ENCODE peak calls at places on chromosomes 1 and 21, in four cellular contexts. H, P, T and G are unnamed samples.

GRCh38 chr1:90475623-90476022 is 241.5 kb downstream of the BARHL2 start:
- DNase-seq in H (no peak), P (no peak), T (peak), G (no peak)

GRCh38 chr1:219480011-219480410 is 132.9 kb downstream of the ZC3H11B start:
- DNase-seq in H (no peak), P (peak), T (peak), G (no peak)

GRCh38 chr1:112033422-112034120 is 44.1 kb upstream of the KCND3 start:
- DNase-seq in H (no peak), P (no peak), T (no peak), G (no peak)

GRCh38 chr1:155970531-155971167 is 7.7 kb downstream of the ARHGEF2 start:
- DNase-seq in H (no peak), P (peak), T (no peak), G (no peak)

GRCh38 chr1:49199564-49199963 is 422.9 kb upstream of the BEND5 start:
- DNase-seq in H (no peak), P (no peak), T (no peak), G (no peak)

GRCh38 chr1:179744401-179745130 is 1.5 kb downstream of the FAM163A start:
- DNase-seq in H (no peak), P (no peak), T (no peak), G (no peak)

GRCh38 chr1:50425376-50426107 is 2.3 kb upstream of the DMRTA2 start:
- DNase-seq in H (peak), P (no peak), T (no peak), G (no peak)

GRCh38 chr1:169696273-169697100 is 14.9 kb downstream of the SELL start:
- DNase-seq in H (no peak), P (no peak), T (peak), G (no peak)

GRCh38 chr1:39959651-39960333 is 4.8 kb downstream of the MFSD2A start:
- DNase-seq in H (no peak), P (no peak), T (no peak), G (no peak)

GRCh38 chr1:43853161-43853921 is 80.3 kb upstream of the ARTN start:
- DNase-seq in H (no peak), P (peak), T (peak), G (no peak)

GRCh38 chr1:87334351-87335174 is 5.9 kb downstream of the LMO4 start:
- DNase-seq in H (peak), P (peak), T (peak), G (no peak)

GRCh38 chr1:3128431-3129132 is 59.6 kb downstream of the PRDM16 start:
- DNase-seq in H (no peak), P (no peak), T (no peak), G (no peak)

GRCh38 chr1:9755441-9755995 is 68.2 kb downstream of the CLSTN1 start:
- DNase-seq in H (no peak), P (no peak), T (no peak), G (no peak)

GRCh38 chr21:42724226-42724920 is 71.0 kb downstream of the PDE9A start:
- DNase-seq in H (no peak), P (peak), T (peak), G (no peak)

GRCh38 chr1:198183605-198184004 is 26.8 kb downstream of the NEK7 start:
- DNase-seq in H (no peak), P (no peak), T (no peak), G (no peak)

GRCh38 chr1:59673575-59674467 is 140.9 kb upstream of the HOOK1 start:
- DNase-seq in H (no peak), P (no peak), T (no peak), G (peak)

GRCh38 chr1:86757272-86757984 is 53.1 kb downstream of the SH3GLB1 start:
- DNase-seq in H (no peak), P (peak), T (no peak), G (no peak)

GRCh38 chr1:182340233-182341058 is 51.1 kb downstream of the GLUL start:
- DNase-seq in H (no peak), P (peak), T (no peak), G (no peak)

GRCh38 chr1:94698341-94698740 is 121.8 kb upstream of the SLC44A3 start:
- DNase-seq in H (no peak), P (peak), T (no peak), G (peak)

GRCh38 chr1:174836543-174836942 is 163.2 kb upstream of the CACYBP start:
- DNase-seq in H (no peak), P (peak), T (no peak), G (no peak)

GRCh38 chr1:218460367-218460766 is 115.2 kb downstream of the TGFB2 start:
- DNase-seq in H (peak), P (peak), T (peak), G (no peak)

GRCh38 chr1:218463194-218464156 is 118.3 kb downstream of the TGFB2 start:
- DNase-seq in H (peak), P (peak), T (peak), G (no peak)

GRCh38 chr1:218461351-218461750 is 116.2 kb downstream of the TGFB2 start:
- DNase-seq in H (no peak), P (no peak), T (no peak), G (no peak)

GRCh38 chr1:218462116-218462515 is 117.0 kb downstream of the TGFB2 start:
- DNase-seq in H (no peak), P (no peak), T (no peak), G (no peak)

DNA sequence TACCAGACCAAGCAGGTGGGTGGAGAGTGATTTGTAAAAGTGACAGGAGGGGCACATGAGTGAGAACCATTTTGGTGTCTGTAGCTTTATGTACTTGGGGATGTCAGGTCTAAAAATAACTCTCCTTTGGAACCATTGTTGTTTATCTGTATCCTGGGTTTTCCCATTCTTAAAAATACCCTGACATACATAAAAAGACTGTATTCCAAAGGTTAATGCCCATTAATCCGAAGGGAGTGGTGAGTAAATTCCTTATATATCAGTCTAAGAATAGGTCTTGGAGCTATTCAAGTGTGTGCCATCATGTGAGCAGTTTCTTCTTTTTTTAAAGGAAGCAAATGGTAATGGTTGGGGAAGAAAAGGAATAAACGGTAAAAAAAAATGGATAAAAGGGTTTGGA is 117.5 kb downstream of the TGFB2 start:
- DNase-seq in H (no peak), P (no peak), T (no peak), G (no peak)
- H3K27ac ChIP-seq in H (no peak), P (peak), T (no peak), G (no peak)

GRCh38 chr1:14522331-14523241 is 75.9 kb upstream of the KAZN start:
- DNase-seq in H (no peak), P (peak), T (peak), G (peak)
- H3K4me2 ChIP-seq in H (no peak), P (peak), T (peak), G (peak)

GRCh38 chr1:196445775-196446174 is 162.5 kb downstream of the KCNT2 start:
- DNase-seq in H (no peak), P (no peak), T (no peak), G (no peak)
- H2AFZ ChIP-seq in H (no peak), P (no peak), T (no peak), G (no peak)

GRCh38 chr1:151908228-151908691 is 1.1 kb downstream of the THEM4 start:
- DNase-seq in H (no peak), P (no peak), T (peak), G (no peak)
- H3K27ac ChIP-seq in H (no peak), P (no peak), T (no peak), G (no peak)

DNA sequence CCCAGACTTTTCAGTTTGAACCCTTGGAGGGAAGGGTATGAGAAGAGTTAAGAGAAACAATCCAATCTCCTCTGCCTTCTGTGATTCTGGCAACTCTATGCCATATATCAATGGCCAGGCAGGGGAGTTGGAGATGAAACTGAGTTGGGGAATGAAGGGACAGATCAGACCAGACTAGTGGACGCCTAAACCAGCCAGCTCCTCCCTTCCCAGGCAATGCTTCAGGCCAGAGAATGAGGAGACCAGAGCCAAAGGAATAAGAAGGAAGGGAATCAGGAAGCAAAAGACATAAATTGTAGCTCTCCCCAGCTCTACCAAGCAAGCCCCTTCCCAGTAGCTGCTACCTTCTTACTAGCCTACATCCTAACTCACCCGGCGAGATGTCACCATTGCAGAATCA is 22.7 kb downstream of the PLEKHA6 start:
- DNase-seq in H (no peak), P (no peak), T (no peak), G (no peak)
- H3K4me2 ChIP-seq in H (no peak), P (no peak), T (no peak), G (no peak)

DNA sequence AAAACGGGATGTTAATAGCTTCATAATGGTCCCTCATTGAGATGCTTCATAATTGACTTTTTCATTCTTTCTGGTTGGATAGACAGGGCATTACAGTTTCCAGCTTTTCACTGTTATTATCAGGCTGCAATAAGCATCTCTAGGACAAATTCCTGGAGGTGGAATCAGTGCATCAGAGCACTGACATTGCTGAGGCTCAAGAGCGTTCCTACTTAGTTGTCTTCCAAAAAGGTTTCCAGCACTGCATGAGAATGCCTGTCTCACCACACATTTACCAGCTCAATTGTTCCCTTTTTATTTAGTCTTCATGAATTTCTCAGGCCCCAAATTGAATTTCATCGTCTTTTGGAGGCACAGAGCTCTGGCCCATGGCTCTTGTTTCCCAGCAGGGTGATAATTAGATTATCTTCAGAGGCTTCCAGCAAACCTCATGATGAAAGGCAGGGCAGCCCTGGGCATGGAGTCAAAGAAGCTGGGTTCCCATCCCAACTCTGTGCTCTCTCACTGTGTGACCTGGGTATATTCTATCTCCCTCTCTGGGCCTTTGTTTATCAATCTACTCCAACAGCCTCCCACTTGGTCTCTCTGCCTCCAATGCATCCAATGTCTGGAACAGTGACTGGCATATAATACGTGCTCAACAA is 451.4 kb downstream of the PTPRU start:
- DNase-seq in H (no peak), P (peak), T (no peak), G (no peak)
- H2AFZ ChIP-seq in H (no peak), P (no peak), T (peak), G (no peak)

DNA sequence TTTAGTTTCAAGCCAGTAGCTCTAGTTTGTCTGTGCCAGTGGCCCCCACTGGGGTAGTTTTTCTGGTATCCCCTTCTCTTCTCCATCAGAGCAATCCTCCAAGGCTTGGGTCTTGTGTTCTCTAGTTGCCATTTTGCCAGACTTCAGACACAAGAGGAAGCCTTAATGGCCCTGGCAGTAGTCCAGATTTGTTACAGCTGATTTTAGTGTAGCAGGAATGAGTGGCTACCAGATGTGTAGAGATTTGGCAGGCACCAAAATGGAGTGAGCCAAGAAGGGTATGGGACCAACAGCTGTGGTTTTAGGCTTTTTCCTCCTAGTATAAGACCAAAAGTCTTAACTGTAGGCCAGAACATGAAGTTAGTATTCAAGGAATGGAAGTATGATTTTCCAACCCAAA is 56.8 kb downstream of the ACP6 start:
- DNase-seq in H (no peak), P (peak), T (no peak), G (no peak)
- H3K27ac ChIP-seq in H (no peak), P (no peak), T (no peak), G (no peak)